ENCODE peak calls at places on chromosomes 7 and 10, in five cellular contexts. H is OCI-LY7, P is breast epithelium, B is neural progenitor cell, T is Caco-2. O is an unnamed sample. For H3K9me3, the result is how much of the 10 kb centered on the place peaks cover.

GRCh38 chr7:150949971-150950491 is 28.1 kb downstream of the KCNH2 start:
- DNase-seq in H (no peak), P (no peak), B (no peak), T (no peak), O (no peak)

GRCh38 chr7:100173806-100174495 is 3.2 kb downstream of the GPC2 start:
- DNase-seq in H (peak), P (no peak), B (no peak), T (no peak), O (no peak)

GRCh38 chr7:2009541-2010001 is 223.2 kb downstream of the MAD1L1 start:
- DNase-seq in H (no peak), P (no peak), B (no peak), T (no peak), O (no peak)

GRCh38 chr7:109354000-109354399 is 784.3 kb downstream of the DNAJB9 start:
- DNase-seq in H (no peak), P (no peak), B (no peak), T (peak), O (no peak)

GRCh38 chr10:121608669-121609190 is 10.5 kb upstream of the FGFR2 start:
- DNase-seq in H (peak), P (peak), B (peak), T (peak), O (no peak)

GRCh38 chr7:55504093-55504859 is 68.0 kb downstream of the VOPP1 start:
- DNase-seq in H (peak), P (no peak), B (no peak), T (no peak), O (no peak)

GRCh38 chr10:99760321-99760720 is 22.1 kb upstream of the ABCC2 start:
- DNase-seq in H (no peak), P (no peak), B (no peak), T (no peak), O (no peak)

GRCh38 chr7:32167256-32167655 is 97.0 kb upstream of the PDE1C start:
- DNase-seq in H (no peak), P (no peak), B (no peak), T (no peak), O (no peak)

GRCh38 chr7:156474241-156474743 is 166.3 kb upstream of the RNF32 start:
- DNase-seq in H (no peak), P (no peak), B (no peak), T (no peak), O (no peak)

GRCh38 chr7:55019329-55019690 is 493 bp downstream of the EGFR start:
- DNase-seq in H (no peak), P (peak), B (peak), T (peak), O (no peak)

GRCh38 chr10:118827466-118828155 is 72.8 kb upstream of the CACUL1 start:
- DNase-seq in H (no peak), P (no peak), B (no peak), T (peak), O (no peak)

GRCh38 chr10:60430017-60430416 is 40.3 kb upstream of the ANK3 start:
- DNase-seq in H (no peak), P (no peak), B (no peak), T (no peak), O (no peak)

GRCh38 chr10:57959318-57960003 is 308.2 kb downstream of the IPMK start:
- DNase-seq in H (no peak), P (no peak), B (no peak), T (peak), O (no peak)

GRCh38 chr7:149252378-149252777 is 9.6 kb upstream of the ZNF783 start:
- DNase-seq in H (no peak), P (no peak), B (no peak), T (no peak), O (no peak)

GRCh38 chr7:19747740-19748339 is 25.6 kb downstream of the TMEM196 start:
- DNase-seq in H (peak), P (no peak), B (peak), T (peak), O (no peak)

GRCh38 chr10:37794305-37794976 is 63.0 kb downstream of the ZNF248 start:
- DNase-seq in H (no peak), P (no peak), B (no peak), T (no peak), O (no peak)

GRCh38 chr10:37784678-37785077 is 72.7 kb downstream of the ZNF248 start:
- DNase-seq in H (no peak), P (no peak), B (no peak), T (no peak), O (no peak)

DNA sequence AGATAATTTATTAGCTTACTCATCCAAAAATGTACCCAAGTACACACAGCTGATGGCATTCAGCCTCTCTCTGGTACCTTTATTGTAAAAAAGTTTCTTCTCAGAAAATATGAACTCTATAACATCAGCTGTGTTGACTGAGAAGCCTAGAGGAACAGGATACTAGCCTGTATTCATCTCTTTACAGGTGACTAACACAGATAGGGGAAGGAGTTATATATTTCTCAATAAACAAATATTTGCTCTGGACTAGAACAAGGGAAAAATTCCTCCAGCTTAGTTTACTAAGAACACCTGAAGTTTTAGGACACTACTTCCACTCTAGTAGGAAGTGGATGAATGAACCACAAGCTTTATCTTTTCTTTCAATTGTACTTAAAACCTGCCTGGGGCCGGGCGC is 67.8 kb downstream of the ZNF248 start:
- DNase-seq in H (no peak), P (no peak), B (no peak), T (peak), O (no peak)
- H3K9me3 ChIP-seq in H (under half), P (under half), B (under half), T (under half), O (under half)

GRCh38 chr10:131161087-131161486 is 150.4 kb downstream of the TCERG1L start:
- DNase-seq in H (no peak), P (no peak), B (no peak), T (no peak), O (no peak)
- H3K9me3 ChIP-seq in H (under half), P (under half), B (under half), T (under half), O (under half)

GRCh38 chr7:684416-684815 is 42.1 kb upstream of the DNAAF5 start:
- DNase-seq in H (no peak), P (peak), B (no peak), T (no peak), O (no peak)
- H3K9me3 ChIP-seq in H (under half), P (under half), B (under half), T (under half), O (under half)

DNA sequence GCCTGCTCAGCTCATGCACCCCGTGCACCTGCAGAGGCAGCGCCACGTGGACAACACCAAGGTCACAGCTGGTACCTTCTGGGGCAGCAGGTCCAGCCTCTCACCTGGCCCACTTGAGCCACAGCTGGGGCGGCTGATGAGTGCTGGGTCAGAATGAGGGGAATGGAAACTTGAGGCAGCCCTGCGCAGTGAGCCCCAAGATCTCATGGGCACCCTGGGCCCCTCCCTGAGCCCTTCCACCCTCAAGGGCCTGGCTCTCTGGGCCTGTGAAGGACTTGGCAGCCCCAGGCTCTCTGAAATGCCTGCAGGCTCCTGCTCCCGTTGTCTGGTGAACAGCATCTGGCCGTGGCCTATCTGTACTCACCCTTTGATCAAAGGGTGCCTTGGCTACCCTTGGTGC is 112.7 kb downstream of the TCERG1L start:
- DNase-seq in H (no peak), P (no peak), B (no peak), T (no peak), O (no peak)
- H3K9me3 ChIP-seq in H (under half), P (under half), B (under half), T (under half), O (under half)

DNA sequence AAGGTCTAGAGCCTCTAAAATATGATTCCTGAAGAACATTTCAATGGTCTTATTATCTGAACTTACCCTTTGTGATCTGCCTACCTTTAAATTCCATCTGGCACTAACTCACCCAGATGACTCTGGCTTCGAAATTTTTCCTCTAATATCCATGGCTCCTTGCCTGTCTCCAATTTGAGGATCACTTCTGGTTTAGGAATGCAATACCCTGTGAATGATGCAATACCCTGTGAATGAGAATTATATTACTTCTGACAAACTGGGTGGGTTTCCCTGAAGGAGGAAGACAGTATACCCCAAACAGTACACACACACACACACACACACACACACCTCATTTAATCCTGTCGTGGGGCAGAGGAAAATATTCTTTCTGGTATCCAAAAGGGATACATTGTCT is 115.3 kb downstream of the ZNF33B start:
- DNase-seq in H (no peak), P (no peak), B (no peak), T (no peak), O (no peak)
- H3K9me3 ChIP-seq in H (under half), P (half or more), B (half or more), T (under half), O (under half)

DNA sequence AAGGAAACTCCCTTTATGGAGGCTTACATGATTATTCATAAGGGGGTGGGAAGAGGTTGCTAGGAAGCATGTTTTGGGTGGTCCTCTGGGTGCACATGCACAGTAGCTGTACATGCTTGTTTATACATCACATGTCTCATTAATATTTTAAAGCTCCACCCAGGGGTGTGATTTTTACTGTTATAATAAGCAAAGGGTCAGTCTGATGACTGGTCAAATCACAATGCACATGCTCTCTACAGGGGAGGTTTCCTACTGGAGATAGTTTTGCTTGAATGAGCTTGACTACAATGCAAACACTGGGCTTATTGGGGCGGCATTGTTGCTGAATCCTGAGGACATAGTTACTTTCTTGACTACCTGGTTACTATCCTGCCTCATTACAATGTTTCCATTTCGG is 23.7 kb upstream of the PPP1R9A start:
- DNase-seq in H (no peak), P (no peak), B (peak), T (no peak), O (no peak)
- H3K9me3 ChIP-seq in H (under half), P (under half), B (under half), T (under half), O (under half)

GRCh38 chr7:5699467-5699866 is 82.0 kb downstream of the RNF216 start:
- DNase-seq in H (no peak), P (no peak), B (no peak), T (no peak), O (no peak)

GRCh38 chr7:5699951-5700384 is 81.5 kb downstream of the RNF216 start:
- DNase-seq in H (peak), P (no peak), B (peak), T (no peak), O (peak)

GRCh38 chr7:5702876-5703571 is 78.4 kb downstream of the RNF216 start:
- DNase-seq in H (no peak), P (no peak), B (no peak), T (no peak), O (no peak)

GRCh38 chr7:5700391-5700985 is 81.0 kb downstream of the RNF216 start:
- DNase-seq in H (no peak), P (no peak), B (no peak), T (no peak), O (no peak)

GRCh38 chr7:5701085-5701914 is 80.2 kb downstream of the RNF216 start:
- DNase-seq in H (no peak), P (no peak), B (no peak), T (no peak), O (no peak)
- H3K9me3 ChIP-seq in H (under half), P (under half), B (under half), T (under half), O (under half)